ENCODE peak calls at places on chromosomes 5 and 9, in eight cellular contexts. One of them, this sample, is unnamed.

GRCh38 chr9:95100071-95100627 is 217.4 kb downstream of the FANCC start:
- ATAC-seq in GM12878: no peak
- ATAC-seq in activated T-cell treated with anti-CD3 and anti-CD28 coated beads, Interleukin-2, amount 50 U/mL, for 72 hours: no peak
- ATAC-seq in gastrocnemius medialis: no peak
- ATAC-seq in PC-3: peak
- ATAC-seq in naive thymus-derived CD8-positive, alpha-beta T cell: no peak
- ATAC-seq in esophagus mucosa: peak
- ATAC-seq in left ventricle myocardium superior: no peak
- ATAC-seq in this sample: no peak

GRCh38 chr9:2691212-2691611 is 26.1 kb upstream of the KCNV2 start:
- ATAC-seq in left ventricle myocardium superior: no peak
- ATAC-seq in esophagus mucosa: peak
- ATAC-seq in activated T-cell treated with anti-CD3 and anti-CD28 coated beads, Interleukin-2, amount 50 U/mL, for 72 hours: no peak
- ATAC-seq in GM12878: no peak
- ATAC-seq in gastrocnemius medialis: no peak
- ATAC-seq in PC-3: no peak
- ATAC-seq in naive thymus-derived CD8-positive, alpha-beta T cell: no peak
- ATAC-seq in this sample: no peak

GRCh38 chr9:91101598-91102168 is 260.0 kb downstream of the AUH start:
- ATAC-seq in GM12878: peak
- ATAC-seq in naive thymus-derived CD8-positive, alpha-beta T cell: peak
- ATAC-seq in activated T-cell treated with anti-CD3 and anti-CD28 coated beads, Interleukin-2, amount 50 U/mL, for 72 hours: peak
- ATAC-seq in gastrocnemius medialis: no peak
- ATAC-seq in PC-3: no peak
- ATAC-seq in esophagus mucosa: no peak
- ATAC-seq in left ventricle myocardium superior: no peak
- ATAC-seq in this sample: peak

GRCh38 chr9:3342159-3342777 is 183.5 kb downstream of the RFX3 start:
- ATAC-seq in naive thymus-derived CD8-positive, alpha-beta T cell: no peak
- ATAC-seq in left ventricle myocardium superior: no peak
- ATAC-seq in activated T-cell treated with anti-CD3 and anti-CD28 coated beads, Interleukin-2, amount 50 U/mL, for 72 hours: peak
- ATAC-seq in PC-3: no peak
- ATAC-seq in esophagus mucosa: no peak
- ATAC-seq in gastrocnemius medialis: no peak
- ATAC-seq in GM12878: peak
- ATAC-seq in this sample: no peak

GRCh38 chr9:13896922-13897835 is 416.8 kb downstream of the NFIB start:
- ATAC-seq in PC-3: no peak
- ATAC-seq in gastrocnemius medialis: peak
- ATAC-seq in left ventricle myocardium superior: peak
- ATAC-seq in activated T-cell treated with anti-CD3 and anti-CD28 coated beads, Interleukin-2, amount 50 U/mL, for 72 hours: no peak
- ATAC-seq in GM12878: no peak
- ATAC-seq in esophagus mucosa: no peak
- ATAC-seq in naive thymus-derived CD8-positive, alpha-beta T cell: no peak
- ATAC-seq in this sample: no peak

GRCh38 chr9:22970434-22970975 is 523.9 kb downstream of the DMRTA1 start:
- ATAC-seq in gastrocnemius medialis: no peak
- ATAC-seq in activated T-cell treated with anti-CD3 and anti-CD28 coated beads, Interleukin-2, amount 50 U/mL, for 72 hours: no peak
- ATAC-seq in GM12878: no peak
- ATAC-seq in esophagus mucosa: no peak
- ATAC-seq in naive thymus-derived CD8-positive, alpha-beta T cell: no peak
- ATAC-seq in left ventricle myocardium superior: no peak
- ATAC-seq in PC-3: no peak
- ATAC-seq in this sample: no peak

GRCh38 chr9:95192631-95193030 is 124.9 kb downstream of the FANCC start:
- ATAC-seq in GM12878: no peak
- ATAC-seq in activated T-cell treated with anti-CD3 and anti-CD28 coated beads, Interleukin-2, amount 50 U/mL, for 72 hours: no peak
- ATAC-seq in gastrocnemius medialis: no peak
- ATAC-seq in left ventricle myocardium superior: no peak
- ATAC-seq in PC-3: no peak
- ATAC-seq in esophagus mucosa: no peak
- ATAC-seq in naive thymus-derived CD8-positive, alpha-beta T cell: no peak
- ATAC-seq in this sample: no peak

GRCh38 chr5:7852542-7852941 is 1.6 kb upstream of the CFAP90 start:
- ATAC-seq in left ventricle myocardium superior: peak
- ATAC-seq in esophagus mucosa: no peak
- ATAC-seq in activated T-cell treated with anti-CD3 and anti-CD28 coated beads, Interleukin-2, amount 50 U/mL, for 72 hours: no peak
- ATAC-seq in GM12878: peak
- ATAC-seq in naive thymus-derived CD8-positive, alpha-beta T cell: no peak
- ATAC-seq in gastrocnemius medialis: no peak
- ATAC-seq in PC-3: no peak
- ATAC-seq in this sample: no peak

GRCh38 chr5:73899916-73900315 is 273.9 kb downstream of the ARHGEF28 start:
- ATAC-seq in GM12878: no peak
- ATAC-seq in esophagus mucosa: no peak
- ATAC-seq in naive thymus-derived CD8-positive, alpha-beta T cell: no peak
- ATAC-seq in gastrocnemius medialis: no peak
- ATAC-seq in left ventricle myocardium superior: no peak
- ATAC-seq in PC-3: no peak
- ATAC-seq in activated T-cell treated with anti-CD3 and anti-CD28 coated beads, Interleukin-2, amount 50 U/mL, for 72 hours: no peak
- ATAC-seq in this sample: no peak

GRCh38 chr9:18888241-18888794 is 144.7 kb downstream of the SAXO1 start:
- ATAC-seq in PC-3: peak
- ATAC-seq in gastrocnemius medialis: no peak
- ATAC-seq in esophagus mucosa: peak
- ATAC-seq in naive thymus-derived CD8-positive, alpha-beta T cell: no peak
- ATAC-seq in left ventricle myocardium superior: peak
- ATAC-seq in GM12878: no peak
- ATAC-seq in activated T-cell treated with anti-CD3 and anti-CD28 coated beads, Interleukin-2, amount 50 U/mL, for 72 hours: no peak
- ATAC-seq in this sample: no peak

GRCh38 chr9:92807757-92808725 is 43.4 kb upstream of the BICD2 start:
- ATAC-seq in esophagus mucosa: peak
- ATAC-seq in gastrocnemius medialis: no peak
- ATAC-seq in GM12878: peak
- ATAC-seq in activated T-cell treated with anti-CD3 and anti-CD28 coated beads, Interleukin-2, amount 50 U/mL, for 72 hours: peak
- ATAC-seq in naive thymus-derived CD8-positive, alpha-beta T cell: peak
- ATAC-seq in PC-3: peak
- ATAC-seq in left ventricle myocardium superior: peak
- ATAC-seq in this sample: peak

GRCh38 chr9:112755675-112756074 is 5.1 kb downstream of the SNX30 start:
- ATAC-seq in esophagus mucosa: no peak
- ATAC-seq in GM12878: no peak
- ATAC-seq in gastrocnemius medialis: peak
- ATAC-seq in PC-3: no peak
- ATAC-seq in activated T-cell treated with anti-CD3 and anti-CD28 coated beads, Interleukin-2, amount 50 U/mL, for 72 hours: no peak
- ATAC-seq in naive thymus-derived CD8-positive, alpha-beta T cell: no peak
- ATAC-seq in left ventricle myocardium superior: peak
- ATAC-seq in this sample: no peak

GRCh38 chr5:59123595-59124561 is 541.0 kb downstream of the RAB3C start:
- ATAC-seq in GM12878: peak
- ATAC-seq in activated T-cell treated with anti-CD3 and anti-CD28 coated beads, Interleukin-2, amount 50 U/mL, for 72 hours: peak
- ATAC-seq in esophagus mucosa: no peak
- ATAC-seq in gastrocnemius medialis: no peak
- ATAC-seq in naive thymus-derived CD8-positive, alpha-beta T cell: peak
- ATAC-seq in PC-3: no peak
- ATAC-seq in left ventricle myocardium superior: no peak
- ATAC-seq in this sample: no peak

GRCh38 chr5:150612405-150612804 is 28.1 kb upstream of the SYNPO start:
- ATAC-seq in gastrocnemius medialis: no peak
- ATAC-seq in esophagus mucosa: peak
- ATAC-seq in activated T-cell treated with anti-CD3 and anti-CD28 coated beads, Interleukin-2, amount 50 U/mL, for 72 hours: no peak
- ATAC-seq in naive thymus-derived CD8-positive, alpha-beta T cell: no peak
- ATAC-seq in PC-3: no peak
- ATAC-seq in GM12878: no peak
- ATAC-seq in left ventricle myocardium superior: peak
- ATAC-seq in this sample: no peak

GRCh38 chr5:153209687-153210086 is 280.8 kb upstream of the GRIA1 start:
- ATAC-seq in PC-3: no peak
- ATAC-seq in esophagus mucosa: no peak
- ATAC-seq in activated T-cell treated with anti-CD3 and anti-CD28 coated beads, Interleukin-2, amount 50 U/mL, for 72 hours: no peak
- ATAC-seq in naive thymus-derived CD8-positive, alpha-beta T cell: no peak
- ATAC-seq in left ventricle myocardium superior: no peak
- ATAC-seq in gastrocnemius medialis: no peak
- ATAC-seq in GM12878: no peak
- ATAC-seq in this sample: no peak

GRCh38 chr9:91515074-91515687 is 91.5 kb upstream of the NFIL3 start:
- ATAC-seq in naive thymus-derived CD8-positive, alpha-beta T cell: no peak
- ATAC-seq in gastrocnemius medialis: no peak
- ATAC-seq in PC-3: peak
- ATAC-seq in left ventricle myocardium superior: peak
- ATAC-seq in GM12878: peak
- ATAC-seq in esophagus mucosa: no peak
- ATAC-seq in activated T-cell treated with anti-CD3 and anti-CD28 coated beads, Interleukin-2, amount 50 U/mL, for 72 hours: peak
- ATAC-seq in this sample: peak

GRCh38 chr5:79853676-79854418 is 137.2 kb downstream of the MTX3 start:
- ATAC-seq in GM12878: no peak
- ATAC-seq in left ventricle myocardium superior: no peak
- ATAC-seq in esophagus mucosa: peak
- ATAC-seq in gastrocnemius medialis: no peak
- ATAC-seq in PC-3: peak
- ATAC-seq in naive thymus-derived CD8-positive, alpha-beta T cell: no peak
- ATAC-seq in activated T-cell treated with anti-CD3 and anti-CD28 coated beads, Interleukin-2, amount 50 U/mL, for 72 hours: peak
- ATAC-seq in this sample: peak

GRCh38 chr5:108634951-108635288 is 112.8 kb upstream of the FER start:
- ATAC-seq in gastrocnemius medialis: no peak
- ATAC-seq in esophagus mucosa: no peak
- ATAC-seq in left ventricle myocardium superior: no peak
- ATAC-seq in PC-3: no peak
- ATAC-seq in GM12878: peak
- ATAC-seq in naive thymus-derived CD8-positive, alpha-beta T cell: no peak
- ATAC-seq in activated T-cell treated with anti-CD3 and anti-CD28 coated beads, Interleukin-2, amount 50 U/mL, for 72 hours: no peak
- ATAC-seq in this sample: no peak

GRCh38 chr5:68251804-68252648 is 36.5 kb downstream of the PIK3R1 start:
- ATAC-seq in gastrocnemius medialis: peak
- ATAC-seq in activated T-cell treated with anti-CD3 and anti-CD28 coated beads, Interleukin-2, amount 50 U/mL, for 72 hours: peak
- ATAC-seq in naive thymus-derived CD8-positive, alpha-beta T cell: no peak
- ATAC-seq in GM12878: no peak
- ATAC-seq in PC-3: no peak
- ATAC-seq in left ventricle myocardium superior: peak
- ATAC-seq in esophagus mucosa: peak
- ATAC-seq in this sample: no peak

GRCh38 chr9:75891277-75892167 is 1.0 kb downstream of the PCSK5 start:
- ATAC-seq in left ventricle myocardium superior: peak
- ATAC-seq in naive thymus-derived CD8-positive, alpha-beta T cell: no peak
- ATAC-seq in activated T-cell treated with anti-CD3 and anti-CD28 coated beads, Interleukin-2, amount 50 U/mL, for 72 hours: peak
- ATAC-seq in PC-3: no peak
- ATAC-seq in gastrocnemius medialis: no peak
- ATAC-seq in GM12878: no peak
- ATAC-seq in esophagus mucosa: peak
- ATAC-seq in this sample: no peak

GRCh38 chr9:129197978-129198736 is 20.1 kb upstream of the IER5L start:
- ATAC-seq in PC-3: no peak
- ATAC-seq in esophagus mucosa: no peak
- ATAC-seq in GM12878: no peak
- ATAC-seq in naive thymus-derived CD8-positive, alpha-beta T cell: no peak
- ATAC-seq in left ventricle myocardium superior: peak
- ATAC-seq in activated T-cell treated with anti-CD3 and anti-CD28 coated beads, Interleukin-2, amount 50 U/mL, for 72 hours: no peak
- ATAC-seq in gastrocnemius medialis: peak
- ATAC-seq in this sample: no peak

GRCh38 chr5:143453722-143454121 is 50.2 kb upstream of the NR3C1 start:
- ATAC-seq in PC-3: no peak
- ATAC-seq in gastrocnemius medialis: no peak
- ATAC-seq in esophagus mucosa: no peak
- ATAC-seq in naive thymus-derived CD8-positive, alpha-beta T cell: no peak
- ATAC-seq in activated T-cell treated with anti-CD3 and anti-CD28 coated beads, Interleukin-2, amount 50 U/mL, for 72 hours: no peak
- ATAC-seq in GM12878: peak
- ATAC-seq in left ventricle myocardium superior: no peak
- ATAC-seq in this sample: no peak

GRCh38 chr5:164119806-164120440 is 614.5 kb downstream of the MAT2B start:
- ATAC-seq in gastrocnemius medialis: no peak
- ATAC-seq in GM12878: peak
- ATAC-seq in left ventricle myocardium superior: no peak
- ATAC-seq in PC-3: no peak
- ATAC-seq in naive thymus-derived CD8-positive, alpha-beta T cell: no peak
- ATAC-seq in activated T-cell treated with anti-CD3 and anti-CD28 coated beads, Interleukin-2, amount 50 U/mL, for 72 hours: no peak
- ATAC-seq in esophagus mucosa: no peak
- ATAC-seq in this sample: no peak

GRCh38 chr9:135252980-135253304 is 165.5 kb downstream of the OLFM1 start:
- ATAC-seq in PC-3: no peak
- ATAC-seq in naive thymus-derived CD8-positive, alpha-beta T cell: no peak
- ATAC-seq in activated T-cell treated with anti-CD3 and anti-CD28 coated beads, Interleukin-2, amount 50 U/mL, for 72 hours: no peak
- ATAC-seq in gastrocnemius medialis: no peak
- ATAC-seq in left ventricle myocardium superior: no peak
- ATAC-seq in esophagus mucosa: no peak
- ATAC-seq in GM12878: no peak
- ATAC-seq in this sample: no peak